ENCODE peak calls at places on chromosomes 12 and 14, in four cellular contexts. E, T, V and L are unnamed samples.
A peak's percentile ranks its signal among the peaks of the same experiment; 100 is the strongest.

GRCh38 chr14:96830946-96831345 is 33.8 kb downstream of the VRK1 start:
- DNase-seq in E (no peak), T (no peak), V (no peak), L (no peak)

GRCh38 chr14:52299692-52300278 is 14.3 kb upstream of the PTGER2 start:
- DNase-seq in E (no peak), T (no peak), V (no peak), L (no peak)

GRCh38 chr12:124995200-124995961 is 1.9 kb downstream of the BRI3BP start:
- DNase-seq in E (no peak), T (no peak), V (peak; percentile 76), L (no peak)

GRCh38 chr12:64801381-64801780 is 23.1 kb upstream of the TBC1D30 start:
- DNase-seq in E (no peak), T (no peak), V (no peak), L (no peak)

GRCh38 chr12:45660330-45660729 is 69.2 kb upstream of the ARID2 start:
- DNase-seq in E (no peak), T (no peak), V (no peak), L (no peak)

GRCh38 chr12:95349291-95349690 is 124.7 kb upstream of the METAP2 start:
- DNase-seq in E (no peak), T (no peak), V (no peak), L (no peak)

GRCh38 chr14:24079521-24080141 is 8.3 kb downstream of the CPNE6 start:
- DNase-seq in E (no peak), T (no peak), V (peak; percentile 89), L (no peak)

GRCh38 chr12:69994593-69995222 is 169.7 kb downstream of the MYRFL start:
- DNase-seq in E (no peak), T (no peak), V (no peak), L (no peak)

GRCh38 chr12:132505852-132506219 is 15.9 kb downstream of the FBRSL1 start:
- DNase-seq in E (no peak), T (no peak), V (no peak), L (no peak)

GRCh38 chr12:77697126-77697525 is 133.6 kb upstream of the NAV3 start:
- DNase-seq in E (no peak), T (no peak), V (no peak), L (no peak)

GRCh38 chr12:62731378-62731710 is 203.6 kb downstream of the PPM1H start:
- DNase-seq in E (no peak), T (no peak), V (no peak), L (no peak)

GRCh38 chr14:88297306-88297705 is 25.8 kb downstream of the KCNK10 start:
- DNase-seq in E (no peak), T (no peak), V (no peak), L (no peak)

GRCh38 chr12:26651566-26652188 is 181.3 kb downstream of the ITPR2 start:
- DNase-seq in E (peak; percentile 49), T (peak; percentile 42), V (peak; percentile 95), L (no peak)

GRCh38 chr14:95003099-95003960 is 154.0 kb downstream of the DICER1 start:
- DNase-seq in E (no peak), T (no peak), V (no peak), L (no peak)

GRCh38 chr12:4856556-4856955 is 53.1 kb upstream of the KCNA1 start:
- DNase-seq in E (no peak), T (no peak), V (no peak), L (no peak)

GRCh38 chr12:106090586-106091411 is 48.0 kb downstream of the NUAK1 start:
- DNase-seq in E (peak; percentile 77), T (peak; percentile 46), V (peak; percentile 43), L (no peak)

GRCh38 chr12:98985156-98985555 is 340.1 kb downstream of the APAF1 start:
- DNase-seq in E (no peak), T (no peak), V (no peak), L (no peak)
- H3K4me1 ChIP-seq in E (no peaks in the 10 kb centered on the region), T (no peaks in the 10 kb centered on the region), V (no peaks in the 10 kb centered on the region), L (no peaks in the 10 kb centered on the region)

GRCh38 chr12:114697246-114697716 is 13.3 kb upstream of the TBX3 start:
- DNase-seq in E (no peak), T (no peak), V (peak; percentile 68), L (no peak)
- H3K4me1 ChIP-seq in E (peaks cover 24% of the 10 kb centered on the region), T (peaks cover 2% of the 10 kb centered on the region), V (peaks cover 14% of the 10 kb centered on the region), L (no peaks in the 10 kb centered on the region)

GRCh38 chr14:75181426-75182062 is 5.1 kb upstream of the TMED10 start:
- DNase-seq in E (no peak), T (no peak), V (no peak), L (no peak)
- H3K4me1 ChIP-seq in E (peaks cover 18% of the 10 kb centered on the region), T (peaks cover 9% of the 10 kb centered on the region), V (no peaks in the 10 kb centered on the region), L (peaks cover 4% of the 10 kb centered on the region)

DNA sequence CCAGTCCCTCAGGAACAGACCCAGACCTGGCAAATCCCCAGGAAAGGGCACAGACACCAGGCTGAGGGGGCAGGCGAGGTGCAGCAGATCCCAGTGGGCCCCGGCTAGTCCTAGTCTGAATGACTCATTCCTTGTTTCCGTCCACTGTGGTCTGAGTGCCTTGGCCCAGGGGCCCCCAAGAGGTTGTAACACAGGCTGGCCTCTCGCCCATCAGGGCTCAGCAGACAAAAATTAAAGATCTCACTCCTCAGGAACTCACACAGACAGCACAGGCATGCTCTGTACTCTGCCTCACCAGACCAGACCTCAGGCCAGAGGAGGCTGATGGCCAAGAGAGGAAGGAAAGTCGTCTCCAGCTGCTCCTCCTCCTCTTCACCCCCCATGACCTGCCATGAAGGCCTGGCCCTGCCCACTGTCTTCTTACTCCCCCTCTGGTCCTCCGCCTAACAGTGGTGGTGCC is 7.7 kb upstream of the LTBP2 start:
- DNase-seq in E (peak; percentile 65), T (peak; percentile 79), V (no peak), L (no peak)
- H3K4me1 ChIP-seq in E (peaks cover 53% of the 10 kb centered on the region), T (peaks cover 16% of the 10 kb centered on the region), V (peaks cover 36% of the 10 kb centered on the region), L (peaks cover 32% of the 10 kb centered on the region)

GRCh38 chr14:85579957-85580356 is 50.0 kb downstream of the FLRT2 start:
- DNase-seq in E (no peak), T (no peak), V (no peak), L (no peak)
- H3K4me1 ChIP-seq in E (peaks cover 18% of the 10 kb centered on the region), T (peaks cover 12% of the 10 kb centered on the region), V (peaks cover 6% of the 10 kb centered on the region), L (no peaks in the 10 kb centered on the region)